ENCODE peak calls at places on chromosomes 13 and 19, in eight cellular contexts. Y is CD8-positive, alpha-beta memory T cell; M is stimulated activated CD4-positive, alpha-beta T cell treated with anti-CD3 and anti-CD28 coated beads, Interleukin-12 subunit alpha, Interleukin-12 subunit beta, amount 100 ng/mL, for 24 hours; D is EL; X is Peyer's patch; Z is T-helper 2 cell; U is kidney glomerular epithelial cell; C is HuH-7. P is an unnamed sample.
A peak's percentile ranks its signal among the peaks of the same experiment; 100 is the strongest.

GRCh38 chr13:110319774-110320509 is 12.9 kb downstream of the COL4A2 start:
- DNase-seq in D (peak; percentile 87), Z (no peak), X (no peak), C (no peak), M (peak; percentile 21), Y (no peak), U (peak; percentile 94), P (no peak)

GRCh38 chr19:31285744-31286143 is 63.5 kb downstream of the TSHZ3 start:
- DNase-seq in D (peak; percentile 6), C (no peak), M (no peak), X (peak; percentile 30), U (peak; percentile 14), Z (no peak), Y (no peak), P (no peak)

GRCh38 chr19:56088454-56089215 is 32.5 kb downstream of the ZNF787 start:
- DNase-seq in D (no peak), M (no peak), U (no peak), Y (no peak), X (no peak), C (no peak), Z (no peak), P (no peak)

GRCh38 chr13:35789335-35790166 is 313.1 kb upstream of the MAB21L1 start:
- DNase-seq in X (no peak), Z (no peak), U (peak; percentile 20), Y (no peak), D (peak; percentile 52), C (no peak), M (no peak), P (no peak)

GRCh38 chr19:55406869-55407624 is 541 bp downstream of the UBE2S start:
- DNase-seq in Z (no peak), X (peak; percentile 70), D (no peak), Y (no peak), C (no peak), M (no peak), U (no peak), P (no peak)

GRCh38 chr19:35555301-35556005 is 8.0 kb downstream of the ATP4A start:
- DNase-seq in D (peak; percentile 49), Z (no peak), Y (no peak), C (peak; percentile 90), X (no peak), U (no peak), M (no peak), P (no peak)

GRCh38 chr19:5355076-5355475 is 14.5 kb upstream of the PTPRS start:
- DNase-seq in Y (no peak), D (no peak), Z (no peak), X (no peak), U (no peak), C (no peak), M (no peak), P (no peak)

GRCh38 chr19:37551123-37551993 is 43.2 kb downstream of the ZNF571 start:
- DNase-seq in Y (peak; percentile 75), X (peak; percentile 64), Z (peak; percentile 30), C (peak; percentile 75), U (no peak), D (peak; percentile 67), M (peak; percentile 31), P (peak; percentile 46)

GRCh38 chr13:94711561-94712286 is 621 bp downstream of the SOX21 start:
- DNase-seq in D (peak; percentile 37), M (no peak), Z (no peak), X (no peak), Y (no peak), C (no peak), U (no peak), P (no peak)

P was measured in T-helper 17 cell.